ENCODE peak calls at places on chromosomes 2 and 18, in six cellular contexts. G, P, C, Y, L and I are unnamed samples.
A peak's percentile ranks its signal among the peaks of the same experiment; 100 is the strongest.

GRCh38 chr18:65821890-65822289 is 71.1 kb downstream of the CDH7 start:
- DNase-seq in G (no peak), P (no peak), C (no peak), Y (no peak), L (no peak), I (no peak)

GRCh38 chr2:10223932-10224720 is 78.6 kb upstream of the HPCAL1 start:
- DNase-seq in G (no peak), P (no peak), C (no peak), Y (no peak), L (no peak), I (no peak)

GRCh38 chr2:112195167-112195766 is 57.1 kb downstream of the FBLN7 start:
- DNase-seq in G (peak; percentile 20), P (no peak), C (no peak), Y (no peak), L (no peak), I (no peak)

GRCh38 chr18:48098538-48098937 is 168.1 kb upstream of the SMAD2 start:
- DNase-seq in G (no peak), P (no peak), C (no peak), Y (no peak), L (no peak), I (no peak)

GRCh38 chr2:127508621-127509034 is 17.7 kb downstream of the IWS1 start:
- DNase-seq in G (peak; percentile 49), P (no peak), C (peak; percentile 98), Y (no peak), L (peak; percentile 95), I (peak; percentile 46)

GRCh38 chr2:76953733-76954347 is 568.3 kb downstream of the LRRTM4 start:
- DNase-seq in G (peak; percentile 64), P (no peak), C (peak; percentile 56), Y (peak; percentile 2), L (no peak), I (no peak)

GRCh38 chr2:8583400-8584173 is 98.3 kb upstream of the ID2 start:
- DNase-seq in G (peak; percentile 99), P (peak; percentile 90), C (peak; percentile 65), Y (no peak), L (no peak), I (peak; percentile 79)

GRCh38 chr2:236980961-236981360 is 104.7 kb upstream of the COPS8 start:
- DNase-seq in G (no peak), P (no peak), C (no peak), Y (no peak), L (no peak), I (no peak)

GRCh38 chr18:46401486-46402115 is 255.4 kb downstream of the LOXHD1 start:
- DNase-seq in G (no peak), P (no peak), C (no peak), Y (no peak), L (no peak), I (no peak)

GRCh38 chr2:99442837-99443236 is 47.0 kb downstream of the REV1 start:
- DNase-seq in G (no peak), P (no peak), C (no peak), Y (no peak), L (no peak), I (no peak)

GRCh38 chr2:167715932-167716331 is 531.5 kb downstream of the STK39 start:
- DNase-seq in G (no peak), P (no peak), C (no peak), Y (no peak), L (no peak), I (no peak)

GRCh38 chr18:76494181-76494540 is 881 bp downstream of the ZNF516 start:
- DNase-seq in G (no peak), P (no peak), C (peak; percentile 41), Y (no peak), L (no peak), I (peak; percentile 37)